ENCODE peak calls at places on chromosomes 1 and 21, in six cellular contexts. A is uterus, O is breast epithelium, Q is heart left ventricle, C is suprapubic skin, U is Peyer's patch. K is an unnamed sample.

GRCh38 chr1:33724348-33724747 is 139.5 kb upstream of the HMGB4 start:
- DNase-seq in O (no peak), A (no peak), Q (no peak), C (no peak), U (no peak), K (no peak)

GRCh38 chr21:43355925-43356289 is 71.0 kb downstream of the SIK1 start:
- DNase-seq in O (no peak), U (peak), Q (no peak), A (no peak), C (no peak), K (no peak)

GRCh38 chr1:207499573-207499972 is 3.6 kb downstream of the CR1 start:
- DNase-seq in A (peak), Q (peak), O (peak), C (no peak), U (peak), K (peak)

GRCh38 chr1:114671011-114671938 is 1.4 kb upstream of the DENND2C start:
- DNase-seq in A (no peak), U (no peak), Q (no peak), C (no peak), O (no peak), K (no peak)

GRCh38 chr1:222390181-222390580 is 157.7 kb downstream of the HHIPL2 start:
- DNase-seq in U (no peak), C (no peak), Q (no peak), A (no peak), O (no peak), K (no peak)

GRCh38 chr1:233389867-233390266 is 62.3 kb downstream of the MAP3K21 start:
- DNase-seq in C (no peak), O (no peak), U (no peak), Q (no peak), A (no peak), K (no peak)

GRCh38 chr1:53739109-53739681 is at the start of gene GLIS1:
- DNase-seq in C (no peak), A (peak), O (peak), Q (peak), U (peak), K (peak)

GRCh38 chr1:169572184-169572583 is 14.1 kb downstream of the F5 start:
- DNase-seq in A (no peak), O (no peak), C (no peak), Q (no peak), U (no peak), K (peak)

GRCh38 chr1:151356668-151357067 is 9.6 kb upstream of the RFX5 start:
- DNase-seq in O (no peak), A (no peak), C (no peak), U (no peak), Q (no peak), K (no peak)

GRCh38 chr1:17873007-17873675 is 118.0 kb downstream of the ACTL8 start:
- DNase-seq in O (no peak), C (no peak), Q (peak), A (no peak), U (no peak), K (no peak)

GRCh38 chr1:94949681-94950661 is 23.1 kb upstream of the CNN3 start:
- DNase-seq in O (no peak), A (no peak), U (no peak), C (no peak), Q (no peak), K (peak)

GRCh38 chr21:28410264-28410663 is 582.4 kb downstream of the LTN1 start:
- DNase-seq in C (no peak), Q (no peak), O (no peak), A (no peak), U (no peak), K (no peak)

GRCh38 chr1:247224822-247225221 is 31.1 kb upstream of the VN1R5 start:
- DNase-seq in C (no peak), Q (no peak), O (no peak), U (no peak), A (no peak), K (no peak)

GRCh38 chr1:247222840-247223239 is 33.0 kb upstream of the VN1R5 start:
- DNase-seq in O (no peak), C (no peak), U (no peak), A (no peak), Q (no peak), K (no peak)

DNA sequence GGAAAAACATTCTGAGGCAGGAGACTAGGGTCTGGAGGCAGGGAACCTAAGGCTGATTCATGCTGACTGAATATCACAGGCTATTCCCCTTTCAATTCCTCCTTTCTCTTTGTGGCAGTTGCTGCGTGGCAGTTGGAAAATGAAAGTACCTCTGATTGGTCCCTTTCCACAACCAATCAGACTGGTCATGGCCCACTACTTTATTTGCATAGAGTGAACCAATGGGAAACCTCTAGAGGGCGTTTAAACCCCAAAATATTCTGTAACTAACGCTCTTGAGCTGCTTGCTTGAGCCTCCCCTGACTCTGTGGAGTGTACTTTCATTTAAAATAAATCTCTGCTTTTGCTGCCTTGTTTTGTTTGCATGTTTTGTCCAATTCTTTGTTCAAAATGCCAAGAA is 27.7 kb upstream of the VN1R5 start:
- DNase-seq in O (no peak), Q (no peak), C (no peak), A (no peak), U (no peak), K (no peak)
- TF ChIP-seq CTCF in O (no peak), Q (no peak), C (no peak), A (no peak), U (no peak), K (no peak)

DNA sequence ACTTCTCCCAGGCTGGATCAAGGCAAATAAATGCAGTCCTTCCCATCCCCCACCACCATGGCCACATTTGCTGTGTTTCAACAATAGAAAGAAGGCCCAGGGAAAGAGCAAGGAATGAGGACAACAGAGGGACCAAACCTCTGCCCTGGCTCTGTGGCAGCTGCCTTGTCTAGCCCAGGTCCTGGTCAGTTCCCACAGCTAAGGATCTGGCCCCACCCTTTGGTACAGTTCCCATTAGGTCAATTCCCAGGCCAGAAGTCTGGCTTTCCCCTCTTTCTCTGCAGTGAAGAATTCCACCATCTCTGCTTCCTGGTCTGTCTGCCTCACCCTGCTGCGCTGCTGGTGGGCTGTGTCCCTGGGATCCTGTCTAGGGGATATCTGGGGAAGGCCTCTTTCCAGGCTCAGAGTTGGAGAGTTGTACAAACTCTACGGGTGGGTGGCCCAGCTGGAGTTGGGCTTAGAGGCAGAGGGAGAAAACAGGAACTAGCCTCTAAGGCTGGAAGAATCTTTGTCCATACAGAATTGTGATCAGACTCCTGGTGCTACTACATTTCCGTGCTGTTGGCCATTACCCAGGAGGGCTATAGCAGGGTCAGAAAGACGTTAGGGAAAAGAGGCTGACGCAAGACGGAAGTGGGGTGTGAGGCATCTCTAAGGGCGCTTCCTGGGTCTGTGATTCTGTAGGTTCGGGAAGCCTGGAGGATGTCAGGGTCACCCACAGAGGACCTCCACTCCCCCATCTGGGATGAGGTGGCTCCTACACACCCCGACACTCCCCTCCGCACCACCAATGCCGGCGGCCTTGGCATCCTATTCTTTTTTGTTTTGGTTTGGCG is 957 bp upstream of the NDUFS2 start:
- DNase-seq in A (peak), O (no peak), C (peak), Q (peak), U (no peak), K (peak)
- TF ChIP-seq POLR2A in A (peak), O (no peak), C (no peak), Q (no peak), U (no peak), K (no peak)

DNA sequence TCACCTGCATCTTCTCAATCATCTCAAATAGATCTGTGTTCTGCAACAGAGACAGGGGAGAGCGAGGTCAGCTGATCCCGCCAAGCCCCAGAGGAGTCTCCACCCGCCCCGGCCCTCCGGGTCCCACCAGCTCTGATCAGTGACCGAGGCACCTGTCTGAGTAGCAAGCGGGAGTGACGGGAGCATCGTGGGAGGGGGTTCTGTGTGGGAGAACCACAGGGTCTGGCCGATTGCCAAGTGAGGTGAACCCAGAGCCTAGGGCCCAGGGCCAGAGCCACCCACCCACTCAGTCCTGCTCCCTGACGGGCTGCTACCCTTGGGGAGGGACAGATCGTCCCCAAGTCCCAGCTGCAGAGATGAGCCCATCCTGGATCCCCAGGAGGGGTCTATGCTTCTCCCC is 49.1 kb downstream of the RAP1GAP start:
- DNase-seq in C (no peak), U (no peak), O (no peak), Q (no peak), A (no peak), K (no peak)
- H3K4me3 ChIP-seq in C (no peak), U (peak), O (peak), Q (no peak), A (no peak), K (no peak)

GRCh38 chr1:215523906-215524305 is 43.2 kb upstream of the KCTD3 start:
- DNase-seq in U (no peak), O (no peak), Q (no peak), A (no peak), C (no peak), K (no peak)

GRCh38 chr1:215523128-215523861 is 43.8 kb upstream of the KCTD3 start:
- DNase-seq in A (no peak), Q (no peak), U (no peak), C (no peak), O (no peak), K (no peak)

GRCh38 chr1:215529111-215529510 is 38.0 kb upstream of the KCTD3 start:
- DNase-seq in A (no peak), C (no peak), O (no peak), Q (no peak), U (no peak), K (no peak)

GRCh38 chr1:215526846-215527151 is 40.3 kb upstream of the KCTD3 start:
- DNase-seq in O (no peak), U (no peak), C (no peak), Q (no peak), A (no peak), K (no peak)

DNA sequence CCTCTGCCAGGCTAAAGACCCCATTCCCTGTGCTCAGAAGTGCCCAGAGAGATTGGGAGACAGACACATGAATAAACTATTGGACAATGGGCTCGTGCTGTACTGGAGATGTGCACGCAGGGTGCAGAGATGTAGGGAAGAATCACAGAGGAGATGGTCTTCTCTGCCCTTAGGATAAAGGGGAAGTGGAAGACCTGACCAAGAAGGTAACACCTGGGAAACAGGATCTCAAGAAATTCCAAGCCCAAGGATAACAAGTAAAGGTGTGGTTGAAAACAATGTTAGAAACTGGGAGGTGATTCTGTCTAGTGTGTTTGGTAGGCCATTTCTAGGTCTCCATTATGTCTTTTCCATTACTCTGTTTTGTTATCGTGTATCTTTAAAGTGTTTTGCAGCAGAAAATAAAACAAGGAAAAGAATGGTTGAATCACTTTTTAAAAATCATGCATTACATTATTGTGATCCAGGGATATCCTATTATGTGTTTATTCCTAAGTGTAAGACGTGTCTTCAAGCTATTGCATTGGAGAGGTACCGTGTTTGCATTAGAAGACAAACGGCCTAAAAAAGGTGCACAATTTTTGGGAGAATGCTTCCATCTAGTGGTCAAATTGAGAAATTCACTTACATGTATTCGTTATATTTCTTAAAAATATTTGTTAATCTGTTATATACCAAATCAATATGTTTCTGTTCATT is 40.8 kb upstream of the KCTD3 start:
- DNase-seq in Q (no peak), O (no peak), U (no peak), C (no peak), A (no peak), K (no peak)
- TF ChIP-seq CTCF in Q (peak), O (peak), U (peak), C (peak), A (peak), K (peak)

DNA sequence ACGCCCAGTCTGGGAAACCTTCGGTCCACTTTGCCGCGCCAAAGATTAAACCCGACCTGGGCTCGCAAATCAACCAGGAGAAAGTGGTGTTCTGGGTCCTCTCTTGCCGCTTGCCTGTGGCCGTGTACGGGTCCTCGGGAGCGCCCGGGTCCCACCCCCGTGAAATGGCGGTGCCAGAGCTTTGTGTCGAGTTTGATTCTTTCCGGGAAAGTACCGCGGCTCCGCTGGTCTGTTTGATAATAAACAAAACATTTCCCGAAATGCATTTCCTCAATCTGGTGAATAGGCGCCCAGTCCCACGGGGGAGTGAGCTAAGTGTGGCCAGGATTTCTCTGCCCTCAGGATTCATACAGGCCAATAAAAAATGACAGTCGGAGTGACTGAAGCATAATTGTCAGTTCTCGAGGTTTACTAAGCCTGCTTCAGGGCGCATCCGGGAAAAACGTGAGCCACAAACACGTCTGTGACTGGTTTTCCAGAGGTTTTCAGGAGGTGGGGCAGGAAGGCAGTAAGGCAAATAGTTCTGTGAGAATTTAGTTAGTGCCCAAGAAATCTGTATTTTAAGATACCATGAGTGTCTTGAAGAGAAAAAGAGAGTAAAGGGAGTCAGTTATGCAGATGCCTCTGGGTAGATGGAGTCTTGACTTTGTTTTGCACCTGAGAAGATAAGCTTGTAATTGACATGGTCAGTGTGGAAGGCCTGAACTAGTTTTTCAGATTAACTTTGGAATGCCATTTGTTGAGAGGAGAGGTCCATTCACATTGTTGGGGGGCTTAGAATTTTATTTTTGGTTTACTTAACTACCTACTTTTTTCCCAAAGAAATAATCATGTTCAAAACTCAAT is 675 bp downstream of the IFNAR1 start:
- DNase-seq in O (peak), U (peak), Q (peak), A (peak), C (peak), K (peak)
- TF ChIP-seq POLR2A in O (no peak), U (no peak), Q (no peak), A (no peak), C (no peak), K (no peak)

GRCh38 chr1:190104959-190105358 is 372.7 kb downstream of the BRINP3 start:
- DNase-seq in C (no peak), A (no peak), O (no peak), Q (no peak), U (no peak), K (no peak)
- H3K4me3 ChIP-seq in C (no peak), A (no peak), O (no peak), Q (no peak), U (no peak), K (no peak)

K was measured in prostate gland.